ENCODE peak calls at places on chromosomes 6 and 20, in nine cellular contexts. U is Peyer's patch, T is spleen, L is adrenal gland, P is sigmoid colon, J is HCT116, G is heart left ventricle, F is suprapubic skin, K is A549. X is an unnamed sample. For H3K4me1, the result is how much of the 10 kb centered on the place peaks cover.

GRCh38 chr6:117149324-117149723 is 116.0 kb upstream of the VGLL2 start:
- DNase-seq in U (no peak), T (no peak), L (no peak), P (no peak), J (no peak), G (no peak), F (no peak), K (no peak), X (no peak)

GRCh38 chr6:75135447-75135846 is 70.4 kb downstream of the COL12A1 start:
- DNase-seq in U (no peak), T (no peak), L (no peak), P (no peak), J (no peak), G (no peak), F (no peak), K (no peak), X (no peak)

GRCh38 chr20:24892522-24892921 is 56.5 kb upstream of the CST7 start:
- DNase-seq in U (no peak), T (no peak), L (no peak), P (peak), J (no peak), G (no peak), F (no peak), K (no peak), X (no peak)

GRCh38 chr6:126475449-126475848 is 135.5 kb downstream of the CENPW start:
- DNase-seq in U (no peak), T (no peak), L (no peak), P (no peak), J (no peak), G (no peak), F (no peak), K (no peak), X (no peak)

GRCh38 chr6:2582268-2582667 is 168.5 kb downstream of the MYLK4 start:
- DNase-seq in U (no peak), T (no peak), L (no peak), P (no peak), J (no peak), G (no peak), F (no peak), K (no peak), X (no peak)

GRCh38 chr6:75907444-75907843 is 158.4 kb downstream of the MYO6 start:
- DNase-seq in U (no peak), T (no peak), L (no peak), P (no peak), J (no peak), G (no peak), F (no peak), K (no peak), X (no peak)

GRCh38 chr6:24026050-24026449 is 100.0 kb upstream of the NRSN1 start:
- DNase-seq in U (no peak), T (no peak), L (no peak), P (no peak), J (no peak), G (no peak), F (no peak), K (no peak), X (no peak)

GRCh38 chr6:104599821-104600658 is 259.7 kb downstream of the HACE1 start:
- DNase-seq in U (no peak), T (no peak), L (no peak), P (no peak), J (no peak), G (no peak), F (no peak), K (no peak), X (no peak)

GRCh38 chr6:5695260-5696245 is 311.2 kb downstream of the NRN1 start:
- DNase-seq in U (no peak), T (no peak), L (no peak), P (no peak), J (no peak), G (no peak), F (no peak), K (no peak), X (no peak)

GRCh38 chr6:155936551-155936950 is 480.9 kb upstream of the NOX3 start:
- DNase-seq in U (no peak), T (no peak), L (peak), P (no peak), J (no peak), G (no peak), F (no peak), K (no peak), X (no peak)

GRCh38 chr20:2820896-2821869 is 5.0 kb downstream of the TMEM239 start:
- DNase-seq in U (no peak), T (no peak), L (no peak), P (no peak), J (no peak), G (no peak), F (peak), K (no peak), X (no peak)

GRCh38 chr20:25254986-25255680 is 7.2 kb downstream of the PYGB start:
- DNase-seq in U (peak), T (no peak), L (peak), P (no peak), J (no peak), G (peak), F (peak), K (no peak), X (no peak)

GRCh38 chr20:36950432-36951197 is 893 bp downstream of the SAMHD1 start:
- DNase-seq in U (no peak), T (no peak), L (no peak), P (peak), J (no peak), G (peak), F (no peak), K (peak), X (peak)

GRCh38 chr6:120355822-120356221 is 978.5 kb downstream of the TBC1D32 start:
- DNase-seq in U (no peak), T (no peak), L (peak), P (no peak), J (no peak), G (no peak), F (no peak), K (no peak), X (no peak)

GRCh38 chr6:16700202-16700997 is 60.9 kb downstream of the ATXN1 start:
- DNase-seq in U (no peak), T (no peak), L (no peak), P (no peak), J (no peak), G (no peak), F (no peak), K (no peak), X (no peak)

GRCh38 chr6:71383476-71383875 is 94.9 kb downstream of the OGFRL1 start:
- DNase-seq in U (no peak), T (no peak), L (no peak), P (no peak), J (peak), G (no peak), F (no peak), K (no peak), X (no peak)

GRCh38 chr6:72560721-72561593 is 60.9 kb upstream of the KCNQ5 start:
- DNase-seq in U (no peak), T (no peak), L (no peak), P (no peak), J (no peak), G (no peak), F (no peak), K (no peak), X (no peak)

GRCh38 chr20:57692393-57692792 is 17.4 kb downstream of the PMEPA1 start:
- DNase-seq in U (no peak), T (no peak), L (no peak), P (no peak), J (no peak), G (no peak), F (no peak), K (no peak), X (no peak)
- H3K4me1 ChIP-seq in U (under half), T (under half), L (under half), P (under half), J (under half), G (half or more), F (half or more), K (half or more), X (under half)

GRCh38 chr20:22583773-22584629 is at the start of gene FOXA2:
- DNase-seq in U (peak), T (no peak), L (no peak), P (no peak), J (no peak), G (no peak), F (no peak), K (peak), X (no peak)
- TF ChIP-seq POLR2A in U (no peak), T (no peak), L (no peak), P (no peak), J (no peak), G (no peak), F (no peak), K (peak), X (peak)

DNA sequence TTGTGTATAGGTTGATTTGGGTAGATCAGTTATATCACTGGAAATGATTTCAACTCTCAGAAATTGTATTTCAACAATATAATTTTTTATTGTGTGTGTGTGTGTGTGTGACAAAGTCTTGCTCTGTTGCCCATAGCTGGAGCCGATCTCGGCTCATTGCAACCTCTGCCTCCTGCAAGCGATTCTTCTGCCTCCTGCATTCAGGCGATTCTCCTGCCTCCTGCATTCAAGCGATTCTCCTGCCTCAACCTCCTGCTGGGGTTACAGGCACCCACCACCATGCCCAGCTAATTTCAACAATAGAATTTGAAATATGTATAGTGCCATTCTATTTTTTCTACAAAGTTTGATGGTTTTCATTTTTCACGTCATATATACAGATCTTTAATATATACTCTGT is 24.1 kb downstream of the AFDN start:
- DNase-seq in U (no peak), T (no peak), L (no peak), P (no peak), J (no peak), G (no peak), F (no peak), K (no peak), X (no peak)
- H3K4me1 ChIP-seq in U (under half), T (under half), L (under half), P (under half), J (half or more), G (under half), F (under half), K (under half), X (under half)

DNA sequence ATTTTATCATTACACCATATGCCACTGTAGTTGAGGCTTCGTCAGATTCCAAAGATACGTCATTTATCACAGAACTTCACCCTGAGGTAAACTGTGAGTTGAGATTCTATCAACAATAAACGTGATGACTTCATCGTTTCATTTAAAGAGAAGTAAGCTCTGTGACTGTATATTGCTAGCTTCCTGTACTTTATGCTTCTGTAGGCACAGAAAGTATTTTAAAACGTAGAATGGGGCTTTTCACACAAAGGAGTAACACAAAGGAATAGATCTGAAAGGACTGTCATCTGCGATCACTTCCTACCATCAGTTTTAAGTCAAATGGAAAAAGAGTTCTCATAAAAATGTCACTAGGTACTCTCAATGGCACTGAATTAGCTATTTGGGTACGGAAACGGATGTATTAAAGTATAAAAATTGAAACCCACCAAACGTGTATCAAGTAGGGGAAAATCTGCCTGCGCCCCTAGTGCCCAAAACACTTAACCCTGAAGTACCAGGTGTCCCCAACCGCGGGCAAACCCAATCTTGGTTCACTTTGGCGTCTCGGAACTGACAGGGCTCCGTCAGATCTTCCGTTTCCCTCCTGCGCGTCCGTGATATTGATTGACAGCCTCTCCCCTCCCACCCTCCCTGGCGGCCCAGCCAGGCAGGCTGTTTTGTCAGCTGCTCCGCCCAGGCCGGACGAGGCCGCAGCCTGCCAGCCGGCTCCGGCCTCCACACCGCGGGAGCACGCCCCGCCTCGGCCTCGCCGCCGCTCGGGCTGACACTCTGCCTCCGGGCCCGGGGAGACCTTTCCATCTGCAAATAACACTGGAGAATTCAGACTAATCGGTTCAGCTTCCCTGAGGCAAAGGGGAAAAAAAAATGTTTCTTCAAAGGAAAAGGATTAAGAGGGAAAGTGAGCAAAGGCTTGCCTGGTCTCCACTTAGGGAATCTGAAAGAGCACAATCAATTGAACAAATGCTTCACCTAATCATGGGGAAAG is 234.7 kb upstream of the MCHR2 start:
- DNase-seq in U (peak), T (peak), L (peak), P (peak), J (peak), G (peak), F (peak), K (peak), X (no peak)
- TF ChIP-seq POLR2A in U (no peak), T (no peak), L (no peak), P (no peak), J (peak), G (no peak), F (no peak), K (peak), X (no peak)

GRCh38 chr20:57409316-57409671 is 18.1 kb downstream of the RBM38 start:
- DNase-seq in U (no peak), T (peak), L (no peak), P (no peak), J (no peak), G (peak), F (no peak), K (no peak), X (no peak)

GRCh38 chr20:57408131-57408530 is 16.9 kb downstream of the RBM38 start:
- DNase-seq in U (no peak), T (peak), L (no peak), P (no peak), J (no peak), G (peak), F (no peak), K (no peak), X (no peak)

GRCh38 chr20:57405236-57406016 is 14.2 kb downstream of the RBM38 start:
- DNase-seq in U (no peak), T (peak), L (no peak), P (no peak), J (no peak), G (peak), F (no peak), K (no peak), X (no peak)

GRCh38 chr20:57408536-57409233 is 17.5 kb downstream of the RBM38 start:
- DNase-seq in U (no peak), T (peak), L (no peak), P (no peak), J (no peak), G (peak), F (no peak), K (no peak), X (no peak)

GRCh38 chr20:57407541-57407956 is 16.4 kb downstream of the RBM38 start:
- DNase-seq in U (no peak), T (peak), L (no peak), P (no peak), J (no peak), G (peak), F (no peak), K (no peak), X (no peak)
- H3K4me1 ChIP-seq in U (under half), T (under half), L (under half), P (half or more), J (under half), G (under half), F (under half), K (under half), X (under half)

DNA sequence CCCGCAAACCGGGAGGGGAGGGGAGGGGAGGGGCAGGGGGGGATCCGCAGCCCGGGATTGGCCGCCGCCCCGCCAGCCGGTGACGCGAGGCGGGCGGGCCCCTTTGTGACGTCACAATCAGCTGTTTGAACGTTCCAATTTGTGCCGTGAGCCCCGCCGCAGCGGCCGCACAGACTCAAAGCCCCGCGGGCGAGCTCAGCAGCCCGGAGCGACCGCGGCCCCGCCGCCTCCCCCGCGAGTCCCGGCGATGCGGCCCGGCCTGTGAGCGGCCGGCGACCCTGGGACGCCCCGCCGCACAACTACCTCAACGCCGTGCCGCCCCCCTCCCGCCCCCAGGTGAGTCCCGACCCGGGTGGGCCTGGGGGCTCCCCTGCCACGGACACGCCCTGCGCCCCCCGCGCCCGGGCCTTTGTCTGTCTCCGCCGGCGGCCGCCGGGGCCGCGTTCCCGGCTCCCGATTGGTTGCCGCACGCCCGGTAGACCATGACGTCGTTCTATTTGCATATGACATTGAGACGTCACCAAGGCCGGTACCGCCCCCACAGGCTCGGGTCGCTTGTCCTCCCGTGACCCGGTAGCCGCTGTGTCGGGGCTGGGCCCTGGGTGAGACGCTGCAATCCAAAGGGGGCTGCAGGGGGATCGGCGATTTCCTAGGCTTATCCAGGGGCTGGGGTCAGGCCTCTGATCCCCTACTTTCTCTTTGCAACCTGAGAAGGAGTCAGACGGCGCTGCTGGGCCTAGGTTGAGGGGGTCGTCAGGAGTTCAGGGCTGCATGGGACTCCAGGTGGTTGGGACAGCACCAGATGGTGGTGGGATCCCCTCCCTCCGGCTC is at the start of gene TP53INP2:
- DNase-seq in U (peak), T (peak), L (peak), P (peak), J (peak), G (peak), F (peak), K (peak), X (peak)
- TF ChIP-seq POLR2A in U (peak), T (no peak), L (peak), P (peak), J (peak), G (peak), F (peak), K (no peak), X (peak)

GRCh38 chr20:62889411-62889810 is 27.8 kb upstream of the TCFL5 start:
- DNase-seq in U (no peak), T (no peak), L (no peak), P (no peak), J (no peak), G (no peak), F (no peak), K (no peak), X (no peak)
- H3K4me1 ChIP-seq in U (under half), T (under half), L (under half), P (under half), J (under half), G (under half), F (under half), K (under half), X (under half)

DNA sequence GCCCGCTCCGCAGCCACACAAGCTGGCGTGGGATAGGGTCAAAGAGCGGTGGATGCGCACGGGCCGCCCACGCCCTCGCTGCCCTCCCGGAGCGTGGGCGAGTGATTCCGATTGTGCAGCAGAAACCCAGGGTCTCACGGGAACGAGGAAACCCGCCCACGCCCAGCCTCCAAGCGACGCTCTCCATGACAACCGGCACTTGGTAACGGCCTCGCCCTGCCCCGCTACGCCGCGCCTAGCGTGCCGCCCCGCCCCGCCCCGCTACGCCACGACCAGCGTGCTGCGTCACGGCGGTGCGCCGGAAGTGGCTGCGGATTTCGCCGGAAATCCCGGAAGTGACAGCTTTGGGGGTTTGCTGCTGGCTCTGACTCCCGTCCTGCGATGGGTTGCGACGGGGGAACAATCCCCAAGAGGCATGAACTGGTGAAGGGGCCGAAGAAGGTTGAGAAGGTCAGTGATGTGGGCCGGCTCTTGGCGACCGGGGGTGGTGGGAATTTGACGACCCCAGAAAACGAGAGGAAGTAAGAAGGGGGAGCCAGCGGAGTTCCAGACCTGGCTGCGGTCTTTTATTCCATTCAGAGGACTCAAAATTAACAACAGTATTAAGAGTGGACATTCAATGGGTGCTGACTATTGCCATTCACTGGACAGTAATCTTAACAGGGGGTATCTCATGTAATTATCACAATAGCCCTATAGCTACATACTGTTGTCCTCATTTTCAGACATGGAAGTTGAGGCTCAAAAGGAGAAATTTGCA is at the start of gene RTF2:
- DNase-seq in U (peak), T (peak), L (peak), P (peak), J (peak), G (peak), F (peak), K (peak), X (peak)
- TF ChIP-seq POLR2A in U (peak), T (no peak), L (peak), P (no peak), J (peak), G (no peak), F (peak), K (peak), X (peak)

DNA sequence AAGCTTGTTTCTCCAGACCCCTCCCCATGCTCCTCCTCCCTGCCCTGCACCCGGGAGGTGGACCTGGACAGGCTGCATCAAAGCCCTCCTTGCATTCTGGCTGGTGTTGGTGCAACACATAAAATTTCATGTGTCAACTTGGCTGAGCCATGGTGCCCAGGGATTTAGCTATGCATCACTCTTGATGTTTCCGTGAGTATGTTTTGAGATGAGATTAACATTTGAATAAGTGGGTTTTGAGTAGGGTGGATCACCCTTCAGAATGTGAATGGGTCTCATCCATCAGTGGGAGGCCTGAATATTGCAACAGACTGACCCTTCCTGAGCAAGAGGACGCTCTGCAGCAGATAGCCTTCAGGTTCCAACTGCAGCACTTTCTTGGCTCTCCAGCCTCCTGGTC is 4.4 kb upstream of the OCSTAMP start:
- DNase-seq in U (no peak), T (no peak), L (no peak), P (no peak), J (no peak), G (no peak), F (no peak), K (no peak), X (no peak)
- H3K4me1 ChIP-seq in U (under half), T (under half), L (under half), P (under half), J (under half), G (under half), F (under half), K (under half), X (under half)

GRCh38 chr6:32977272-32977952 is 9.0 kb downstream of the BRD2 start:
- DNase-seq in U (no peak), T (no peak), L (no peak), P (no peak), J (no peak), G (no peak), F (no peak), K (no peak), X (no peak)

GRCh38 chr6:32980488-32981038 is 12.2 kb downstream of the BRD2 start:
- DNase-seq in U (no peak), T (no peak), L (no peak), P (no peak), J (no peak), G (no peak), F (no peak), K (no peak), X (no peak)

GRCh38 chr6:32982084-32982701 is 13.8 kb downstream of the BRD2 start:
- DNase-seq in U (no peak), T (no peak), L (no peak), P (no peak), J (no peak), G (no peak), F (no peak), K (no peak), X (no peak)

GRCh38 chr6:32977953-32978324 is 9.5 kb downstream of the BRD2 start:
- DNase-seq in U (no peak), T (no peak), L (no peak), P (no peak), J (no peak), G (no peak), F (no peak), K (no peak), X (no peak)

GRCh38 chr6:32979720-32980487 is 11.5 kb downstream of the BRD2 start:
- DNase-seq in U (no peak), T (no peak), L (no peak), P (no peak), J (no peak), G (no peak), F (no peak), K (no peak), X (no peak)
- TF ChIP-seq POLR2A in U (no peak), T (no peak), L (no peak), P (no peak), J (no peak), G (no peak), F (no peak), K (no peak), X (no peak)

X was measured in uterus.